ENCODE peak calls at places on chromosomes 5 and 9, in eight cellular contexts. O is breast epithelium, R is skeletal muscle cell, A is tibial artery, W is osteoblast, B is neural progenitor cell, F is HFF-Myc, I is BJ. P is an unnamed sample.

GRCh38 chr5:57735754-57736153 is 253.1 kb upstream of the ACTBL2 start:
- DNase-seq in O (no peak), R (peak), A (no peak), W (peak), B (no peak), F (peak), I (peak), P (no peak)

GRCh38 chr5:113495402-113495801 is 7.1 kb upstream of the MCC start:
- DNase-seq in O (no peak), R (no peak), A (no peak), W (no peak), B (no peak), F (no peak), I (no peak), P (no peak)

GRCh38 chr9:110255417-110256141 is 728 bp downstream of the TXN start:
- DNase-seq in O (peak), R (no peak), A (peak), W (peak), B (peak), F (no peak), I (no peak), P (peak)

GRCh38 chr9:94139672-94140417 is 55.6 kb downstream of the PTPDC1 start:
- DNase-seq in O (peak), R (peak), A (peak), W (peak), B (no peak), F (peak), I (peak), P (peak)

GRCh38 chr5:134004626-134005414 is at the start of gene VDAC1:
- DNase-seq in O (peak), R (peak), A (peak), W (peak), B (peak), F (no peak), I (peak), P (peak)

GRCh38 chr9:132404228-132404881 is 2.3 kb downstream of the TTF1 start:
- DNase-seq in O (no peak), R (no peak), A (no peak), W (no peak), B (no peak), F (no peak), I (no peak), P (no peak)

GRCh38 chr5:158273035-158273434 is 414.1 kb upstream of the CLINT1 start:
- DNase-seq in O (no peak), R (no peak), A (no peak), W (no peak), B (peak), F (no peak), I (no peak), P (no peak)

GRCh38 chr9:133574791-133575672 is 34.2 kb downstream of the FAM163B start:
- DNase-seq in O (no peak), R (no peak), A (no peak), W (no peak), B (no peak), F (no peak), I (no peak), P (no peak)

GRCh38 chr9:121718063-121718462 is 66.6 kb downstream of the DAB2IP start:
- DNase-seq in O (no peak), R (no peak), A (peak), W (peak), B (peak), F (peak), I (no peak), P (no peak)

GRCh38 chr5:81665795-81666194 is 85.1 kb downstream of the SSBP2 start:
- DNase-seq in O (no peak), R (no peak), A (no peak), W (no peak), B (no peak), F (no peak), I (no peak), P (no peak)

GRCh38 chr9:121344062-121344696 is 25.9 kb downstream of the STOM start:
- DNase-seq in O (no peak), R (no peak), A (no peak), W (no peak), B (no peak), F (no peak), I (no peak), P (no peak)

GRCh38 chr5:17343675-17344074 is 126.2 kb downstream of the BASP1 start:
- DNase-seq in O (no peak), R (peak), A (no peak), W (peak), B (no peak), F (peak), I (no peak), P (no peak)

GRCh38 chr5:160266752-160267345 is 37.5 kb downstream of the FABP6 start:
- DNase-seq in O (no peak), R (no peak), A (no peak), W (no peak), B (no peak), F (no peak), I (no peak), P (no peak)

GRCh38 chr5:113150821-113151220 is 174.2 kb downstream of the DCP2 start:
- DNase-seq in O (no peak), R (no peak), A (no peak), W (no peak), B (no peak), F (no peak), I (no peak), P (no peak)

GRCh38 chr5:55626805-55627204 is 85.3 kb downstream of the SLC38A9 start:
- DNase-seq in O (no peak), R (no peak), A (no peak), W (no peak), B (no peak), F (no peak), I (no peak), P (no peak)

GRCh38 chr5:95730011-95730700 is 980 bp upstream of the RHOBTB3 start:
- DNase-seq in O (no peak), R (no peak), A (no peak), W (no peak), B (no peak), F (no peak), I (no peak), P (no peak)

GRCh38 chr9:91421987-91422765 is 1.5 kb downstream of the NFIL3 start:
- DNase-seq in O (no peak), R (no peak), A (no peak), W (peak), B (no peak), F (no peak), I (no peak), P (no peak)

GRCh38 chr5:146724975-146725374 is 153.6 kb downstream of the PPP2R2B start:
- DNase-seq in O (no peak), R (no peak), A (no peak), W (no peak), B (no peak), F (no peak), I (no peak), P (no peak)

GRCh38 chr5:67490543-67491321 is 294.1 kb upstream of the CD180 start:
- DNase-seq in O (no peak), R (no peak), A (no peak), W (no peak), B (no peak), F (no peak), I (no peak), P (no peak)

GRCh38 chr5:158877706-158878105 is 222.0 kb downstream of the EBF1 start:
- DNase-seq in O (no peak), R (no peak), A (no peak), W (no peak), B (no peak), F (no peak), I (no peak), P (no peak)

GRCh38 chr9:114484854-114485443 is 20.3 kb downstream of the WHRN start:
- DNase-seq in O (no peak), R (no peak), A (no peak), W (peak), B (no peak), F (peak), I (no peak), P (no peak)

GRCh38 chr5:6454628-6455053 is 6.0 kb downstream of the UBE2QL1 start:
- DNase-seq in O (no peak), R (no peak), A (peak), W (no peak), B (no peak), F (no peak), I (no peak), P (no peak)

GRCh38 chr5:79032031-79032711 is 37.3 kb downstream of the DMGDH start:
- DNase-seq in O (no peak), R (no peak), A (no peak), W (peak), B (no peak), F (no peak), I (no peak), P (no peak)

DNA sequence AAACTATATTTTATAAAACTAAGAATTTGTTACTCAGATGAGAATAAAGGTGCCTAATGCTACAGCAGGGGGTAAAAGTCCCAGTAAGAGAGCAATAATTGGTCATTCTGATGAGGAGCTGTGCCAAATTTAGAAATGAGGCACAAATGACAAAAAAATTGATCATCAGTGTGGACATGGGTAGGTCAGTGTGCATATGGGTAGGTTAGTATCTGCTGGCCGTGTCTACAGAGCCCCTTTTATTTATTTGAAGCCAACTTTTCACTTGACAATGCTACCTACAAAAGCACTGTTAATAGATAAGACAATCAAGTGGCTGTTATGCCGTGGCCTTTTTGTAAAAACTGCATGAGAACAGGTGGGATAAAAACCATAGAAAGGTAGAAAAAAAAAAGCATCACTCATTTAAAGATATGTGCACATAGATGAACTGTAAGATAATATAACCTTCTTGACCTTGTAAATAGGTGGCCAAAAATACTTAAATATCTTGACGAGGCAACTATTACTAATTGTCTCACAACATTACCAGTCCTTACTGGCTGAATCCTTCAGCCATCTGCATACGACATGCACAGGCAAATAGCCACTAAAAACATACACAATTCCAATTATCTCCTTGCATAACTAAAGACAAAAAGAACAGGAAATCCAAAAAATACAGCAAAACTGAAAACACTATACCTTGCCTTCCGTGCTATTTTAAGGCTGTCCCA is 454.7 kb downstream of the RAB3C start:
- DNase-seq in O (no peak), R (no peak), A (no peak), W (peak), B (no peak), F (no peak), I (no peak), P (no peak)
- H3K4me3 ChIP-seq in O (peak), R (peak), A (peak), W (peak), B (no peak), F (peak), I (peak), P (no peak)

DNA sequence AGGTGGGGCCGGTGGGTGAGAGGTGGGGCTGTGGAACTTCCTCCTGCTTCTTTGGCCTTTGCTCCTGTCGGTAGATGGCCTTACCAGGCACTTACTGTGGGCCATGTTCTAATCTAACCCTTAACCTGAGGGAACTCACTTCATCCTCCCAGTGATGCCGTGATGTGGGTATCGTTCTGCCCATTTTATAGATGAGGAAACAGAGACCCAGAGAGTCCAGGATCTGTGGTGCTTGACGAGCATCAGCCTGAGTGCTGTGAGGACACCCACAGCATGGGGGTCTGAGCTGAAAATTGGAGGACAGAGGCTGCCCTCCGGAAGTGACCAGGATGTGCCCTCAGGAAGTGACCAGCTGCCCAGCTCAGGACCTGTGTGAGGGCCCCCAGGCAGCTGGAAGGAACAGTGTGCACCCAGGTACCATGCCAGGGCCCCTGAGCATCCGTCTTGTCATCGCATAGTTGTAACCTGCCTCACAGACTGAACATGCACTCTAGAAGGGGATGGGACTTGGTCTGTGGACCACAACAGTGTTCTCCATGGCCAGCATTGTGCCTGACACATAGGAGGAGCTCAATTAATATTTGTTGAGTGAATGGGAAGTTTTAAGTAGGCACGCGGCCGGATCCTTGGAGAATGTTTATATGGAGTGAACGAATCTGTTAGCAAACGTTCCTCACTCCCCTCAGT is 8.5 kb downstream of the NEK6 start:
- DNase-seq in O (no peak), R (no peak), A (no peak), W (peak), B (no peak), F (no peak), I (no peak), P (no peak)
- H3K4me3 ChIP-seq in O (no peak), R (no peak), A (no peak), W (no peak), B (no peak), F (no peak), I (no peak), P (no peak)

DNA sequence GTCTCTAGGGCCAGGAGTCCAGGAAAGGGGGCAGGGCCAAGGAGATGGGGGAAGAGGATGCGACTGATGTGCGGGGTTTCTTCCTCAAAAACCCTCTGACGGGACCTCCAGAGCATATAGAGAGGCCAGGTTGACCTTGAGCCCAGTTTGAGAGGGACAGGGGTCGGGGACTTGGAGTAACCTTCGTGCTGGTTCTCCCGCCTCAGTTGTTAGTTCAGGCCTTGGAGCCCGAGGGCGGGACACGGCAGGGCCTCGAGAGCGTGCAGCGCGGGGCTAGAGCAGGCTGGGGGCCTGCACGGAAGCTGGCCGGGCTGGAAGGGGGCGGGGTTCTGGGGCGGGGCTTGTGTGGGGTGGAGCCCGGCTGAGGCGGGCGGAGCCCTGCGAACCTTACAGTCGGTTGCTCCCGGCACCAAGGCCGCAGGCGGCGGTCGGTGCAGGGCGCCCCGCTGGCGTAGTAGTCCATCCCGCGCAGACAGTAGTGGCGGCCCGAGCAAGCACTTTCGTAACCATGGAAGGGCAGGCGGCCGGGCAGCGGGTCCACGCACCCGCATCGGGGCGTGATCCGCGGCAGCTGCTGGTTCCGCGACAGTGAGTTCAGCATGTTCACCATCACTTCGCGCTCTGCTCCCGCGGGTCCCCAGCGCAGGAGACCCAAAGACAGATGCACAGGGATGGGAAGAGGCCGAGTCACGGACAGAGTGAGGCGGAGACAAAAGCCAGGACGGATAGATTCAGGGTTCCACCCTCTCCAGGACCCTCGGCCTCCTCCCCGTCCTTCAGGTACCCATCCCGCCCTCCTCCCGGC is 4.0 kb upstream of the MYORG start:
- DNase-seq in O (no peak), R (peak), A (peak), W (peak), B (peak), F (peak), I (no peak), P (peak)
- H3K4me3 ChIP-seq in O (peak), R (peak), A (peak), W (peak), B (peak), F (peak), I (peak), P (no peak)

GRCh38 chr5:173884402-173885053 is 3.6 kb upstream of the CPEB4 start:
- DNase-seq in O (no peak), R (no peak), A (no peak), W (no peak), B (no peak), F (no peak), I (no peak), P (peak)
- H3K4me3 ChIP-seq in O (no peak), R (no peak), A (no peak), W (no peak), B (no peak), F (no peak), I (no peak), P (no peak)

GRCh38 chr5:61532983-61533382 is 200.9 kb downstream of the ZSWIM6 start:
- DNase-seq in O (no peak), R (no peak), A (no peak), W (no peak), B (no peak), F (no peak), I (no peak), P (no peak)
- H3K4me3 ChIP-seq in O (no peak), R (no peak), A (no peak), W (no peak), B (no peak), F (no peak), I (no peak), P (no peak)

DNA sequence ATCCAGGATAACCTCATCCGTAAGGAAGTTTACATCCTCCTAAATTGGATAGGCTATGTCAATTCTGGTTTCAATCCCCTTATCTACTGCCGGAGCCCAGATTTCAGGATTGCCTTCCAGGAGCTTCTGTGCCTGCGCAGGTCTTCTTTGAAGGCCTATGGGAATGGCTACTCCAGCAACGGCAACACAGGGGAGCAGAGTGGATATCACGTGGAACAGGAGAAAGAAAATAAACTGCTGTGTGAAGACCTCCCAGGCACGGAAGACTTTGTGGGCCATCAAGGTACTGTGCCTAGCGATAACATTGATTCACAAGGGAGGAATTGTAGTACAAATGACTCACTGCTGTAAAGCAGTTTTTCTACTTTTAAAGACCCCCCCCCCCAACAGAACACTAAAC is 1.3 kb downstream of the ADRB2 start:
- DNase-seq in O (no peak), R (no peak), A (no peak), W (no peak), B (no peak), F (no peak), I (no peak), P (no peak)
- H3K4me3 ChIP-seq in O (peak), R (no peak), A (peak), W (peak), B (no peak), F (peak), I (no peak), P (no peak)